ENCODE peak calls at places on chromosomes 11 and 22, in seven cellular contexts. A, K, Z, N, F, J and R are unnamed samples.

GRCh38 chr22:35312198-35313059 is 12.7 kb downstream of the TOM1 start:
- DNase-seq in J (no peak), F (no peak), N (peak), Z (no peak), K (no peak), A (peak), R (no peak)

GRCh38 chr22:24588370-24588755 is 4.5 kb downstream of the LRRC75B start:
- DNase-seq in Z (no peak), A (no peak), F (no peak), K (no peak), J (no peak), N (no peak), R (no peak)

GRCh38 chr11:123173040-123173855 is 21.8 kb downstream of the CLMP start:
- DNase-seq in Z (no peak), K (no peak), N (no peak), J (no peak), A (no peak), F (no peak), R (no peak)

GRCh38 chr11:128022007-128022368 is 565.4 kb downstream of the ETS1 start:
- DNase-seq in Z (no peak), J (no peak), F (no peak), N (no peak), A (no peak), K (no peak), R (no peak)

GRCh38 chr11:38791346-38791961 is 2193.4 kb upstream of the RAG2 start:
- DNase-seq in N (peak), Z (peak), K (peak), J (no peak), A (peak), F (peak), R (peak)

GRCh38 chr11:47514825-47515647 is 37.9 kb downstream of the CELF1 start:
- DNase-seq in N (no peak), Z (no peak), J (no peak), F (peak), K (peak), A (peak), R (no peak)

GRCh38 chr11:19821412-19821875 is 108.8 kb downstream of the NAV2 start:
- DNase-seq in A (no peak), F (no peak), K (no peak), Z (no peak), N (no peak), J (no peak), R (no peak)

GRCh38 chr11:119774180-119774763 is 45.3 kb upstream of the NECTIN1 start:
- DNase-seq in Z (no peak), N (no peak), K (no peak), J (no peak), F (peak), A (peak), R (peak)

GRCh38 chr11:122923302-122923701 is 40.7 kb downstream of the JHY start:
- DNase-seq in Z (no peak), N (no peak), A (no peak), F (no peak), K (no peak), J (no peak), R (no peak)

GRCh38 chr11:10443152-10443551 is 11.9 kb upstream of the AMPD3 start:
- DNase-seq in F (no peak), N (no peak), Z (no peak), K (no peak), J (no peak), A (no peak), R (no peak)
- TF ChIP-seq CTCF in F (no peak), N (no peak), Z (no peak), K (no peak), J (no peak), A (no peak), R (no peak)

GRCh38 chr11:121426476-121427454 is 25.3 kb upstream of the SORL1 start:
- DNase-seq in A (peak), J (peak), Z (peak), F (peak), N (peak), K (peak), R (peak)
- TF ChIP-seq CTCF in A (no peak), J (peak), Z (peak), F (no peak), N (no peak), K (no peak), R (no peak)

GRCh38 chr11:102061276-102061675 is 14.0 kb downstream of the CFAP300 start:
- DNase-seq in K (no peak), Z (no peak), A (no peak), J (no peak), N (no peak), F (no peak), R (no peak)
- TF ChIP-seq CTCF in K (no peak), Z (no peak), A (no peak), J (no peak), N (no peak), F (peak), R (no peak)

GRCh38 chr22:38109391-38110000 is 988 bp downstream of the BAIAP2L2 start:
- DNase-seq in Z (no peak), A (no peak), N (no peak), F (no peak), K (no peak), J (no peak), R (no peak)

GRCh38 chr22:38104084-38104483 is 6.4 kb downstream of the BAIAP2L2 start:
- DNase-seq in K (no peak), A (no peak), J (no peak), Z (no peak), F (no peak), N (peak), R (no peak)

GRCh38 chr22:38108561-38109319 is 1.7 kb downstream of the BAIAP2L2 start:
- DNase-seq in K (no peak), F (no peak), J (no peak), N (no peak), A (no peak), Z (no peak), R (no peak)

GRCh38 chr22:38107692-38108515 is 2.6 kb downstream of the BAIAP2L2 start:
- DNase-seq in Z (no peak), N (no peak), A (no peak), K (no peak), F (no peak), J (no peak), R (no peak)

GRCh38 chr22:38106814-38107578 is 3.5 kb downstream of the BAIAP2L2 start:
- DNase-seq in Z (no peak), K (no peak), J (no peak), N (no peak), F (no peak), A (no peak), R (no peak)
- TF ChIP-seq CTCF in Z (no peak), K (no peak), J (no peak), N (no peak), F (no peak), A (no peak), R (no peak)

DNA sequence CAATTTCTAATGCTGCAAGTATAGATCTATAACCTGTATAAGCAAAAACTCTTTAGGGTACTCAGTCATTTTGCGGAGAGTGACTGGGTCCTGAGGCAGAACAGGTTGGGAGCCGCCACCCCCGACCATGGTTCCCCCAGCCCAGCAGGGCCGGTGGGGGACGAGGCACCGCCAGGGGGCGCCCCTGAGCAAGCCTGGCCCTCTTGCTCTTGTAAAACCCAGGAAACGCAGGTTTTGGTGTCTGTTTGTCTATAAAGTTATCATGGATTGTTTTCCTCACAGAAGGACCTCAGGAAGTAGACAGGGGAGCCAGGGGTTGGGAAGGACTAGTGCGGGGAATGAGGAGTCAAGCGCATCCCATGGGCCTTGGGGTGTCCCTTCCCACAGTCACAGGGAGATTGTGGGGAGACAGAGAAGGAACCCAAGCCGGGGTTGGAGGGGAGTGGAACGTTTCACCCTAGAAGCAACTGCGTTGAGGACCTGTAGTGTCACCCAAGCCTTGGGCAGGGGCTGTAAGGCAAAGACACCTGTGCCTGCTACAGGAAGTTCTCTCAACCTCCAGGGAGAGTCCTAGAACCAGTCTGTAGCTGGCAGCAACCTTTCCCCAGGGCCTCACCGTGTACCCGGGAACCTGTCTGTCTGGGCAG is 26.4 kb downstream of the KCTD17 start:
- DNase-seq in K (peak), F (peak), A (peak), J (peak), Z (peak), N (peak), R (peak)
- TF ChIP-seq CTCF in K (peak), F (peak), A (peak), J (peak), Z (peak), N (peak), R (peak)

DNA sequence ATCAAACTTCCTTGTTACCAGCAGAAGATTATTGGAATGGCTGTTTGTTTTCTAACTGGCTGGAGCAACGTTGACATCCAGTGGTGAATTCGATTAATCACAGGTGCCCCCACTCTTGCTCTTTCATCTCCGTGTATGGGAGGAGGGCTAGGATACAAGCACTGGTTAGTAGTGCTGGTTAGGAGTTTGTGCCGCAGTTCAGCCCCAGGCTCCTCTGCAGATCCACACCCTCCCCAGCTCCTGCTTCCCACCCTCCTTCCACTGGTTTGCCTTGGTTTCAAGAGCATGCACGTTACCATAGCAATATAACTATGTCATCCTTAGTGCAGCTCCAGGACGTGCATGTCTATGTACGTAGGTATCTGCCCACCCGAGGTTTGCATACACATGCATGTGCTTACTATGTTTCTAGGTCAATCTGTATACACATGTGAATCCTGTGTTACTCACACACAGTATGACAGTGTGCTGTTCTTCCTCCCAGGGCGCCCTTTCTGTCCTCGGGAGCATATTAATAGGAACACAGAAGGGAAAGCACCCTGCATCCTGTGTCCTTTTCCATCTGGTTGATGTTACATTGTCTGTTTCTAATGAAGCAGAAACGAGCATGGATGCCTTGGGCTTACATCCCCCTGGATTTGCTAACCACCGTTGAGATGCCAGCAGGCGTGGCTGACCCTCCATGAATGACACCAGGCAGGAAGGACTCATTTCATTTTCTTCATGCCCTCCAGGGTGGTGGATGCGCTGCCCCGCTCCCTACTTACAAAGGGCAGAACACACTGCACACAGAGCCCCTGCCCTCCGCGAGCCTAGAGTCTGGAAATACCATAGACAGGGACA is 539.2 kb downstream of the OPCML start:
- DNase-seq in N (no peak), J (no peak), Z (no peak), F (no peak), A (no peak), K (no peak), R (peak)
- TF ChIP-seq CTCF in N (no peak), J (no peak), Z (no peak), F (peak), A (no peak), K (no peak), R (no peak)